ENCODE peak calls at places on chromosomes 13 and 19, in eight cellular contexts. One of them, this sample, is unnamed.

GRCh38 chr13:91574756-91575155 is 176.3 kb downstream of the GPC5 start:
- DNase-seq in psoas muscle: no peak
- DNase-seq in AG10803: no peak
- DNase-seq in H7: no peak
- DNase-seq in BE2C: no peak
- DNase-seq in MM.1S: no peak
- DNase-seq in suprapubic skin: no peak
- DNase-seq in effector memory CD4-positive, alpha-beta T cell: no peak
- DNase-seq in this sample: no peak

GRCh38 chr19:39171479-39172465 is 25.0 kb upstream of the NCCRP1 start:
- DNase-seq in psoas muscle: no peak
- DNase-seq in AG10803: no peak
- DNase-seq in H7: no peak
- DNase-seq in BE2C: peak
- DNase-seq in MM.1S: no peak
- DNase-seq in suprapubic skin: no peak
- DNase-seq in effector memory CD4-positive, alpha-beta T cell: no peak
- DNase-seq in this sample: no peak

GRCh38 chr13:29579094-29579493 is 16.4 kb downstream of the SLC7A1 start:
- DNase-seq in psoas muscle: no peak
- DNase-seq in AG10803: no peak
- DNase-seq in H7: no peak
- DNase-seq in BE2C: no peak
- DNase-seq in MM.1S: no peak
- DNase-seq in suprapubic skin: no peak
- DNase-seq in effector memory CD4-positive, alpha-beta T cell: no peak
- DNase-seq in this sample: no peak

GRCh38 chr13:25659091-25659502 is 287.3 kb downstream of the ATP8A2 start:
- DNase-seq in psoas muscle: no peak
- DNase-seq in AG10803: no peak
- DNase-seq in H7: no peak
- DNase-seq in BE2C: no peak
- DNase-seq in MM.1S: no peak
- DNase-seq in suprapubic skin: no peak
- DNase-seq in effector memory CD4-positive, alpha-beta T cell: no peak
- DNase-seq in this sample: no peak

GRCh38 chr13:64910061-64910460 is 2320.1 kb downstream of the PCDH9 start:
- DNase-seq in psoas muscle: no peak
- DNase-seq in AG10803: no peak
- DNase-seq in H7: no peak
- DNase-seq in BE2C: no peak
- DNase-seq in MM.1S: no peak
- DNase-seq in suprapubic skin: no peak
- DNase-seq in effector memory CD4-positive, alpha-beta T cell: no peak
- DNase-seq in this sample: no peak

GRCh38 chr19:41537789-41538188 is 38.2 kb upstream of the CEACAM21 start:
- DNase-seq in psoas muscle: no peak
- DNase-seq in AG10803: peak
- DNase-seq in H7: no peak
- DNase-seq in BE2C: no peak
- DNase-seq in MM.1S: no peak
- DNase-seq in suprapubic skin: no peak
- DNase-seq in effector memory CD4-positive, alpha-beta T cell: no peak
- DNase-seq in this sample: no peak

GRCh38 chr13:60329221-60329983 is 67.6 kb upstream of the TDRD3 start:
- DNase-seq in psoas muscle: no peak
- DNase-seq in AG10803: peak
- DNase-seq in H7: peak
- DNase-seq in BE2C: peak
- DNase-seq in MM.1S: peak
- DNase-seq in suprapubic skin: no peak
- DNase-seq in effector memory CD4-positive, alpha-beta T cell: no peak
- DNase-seq in this sample: peak

GRCh38 chr19:18929311-18929710 is 9.8 kb downstream of the DDX49 start:
- DNase-seq in psoas muscle: no peak
- DNase-seq in AG10803: no peak
- DNase-seq in H7: no peak
- DNase-seq in BE2C: no peak
- DNase-seq in MM.1S: no peak
- DNase-seq in suprapubic skin: no peak
- DNase-seq in effector memory CD4-positive, alpha-beta T cell: no peak
- DNase-seq in this sample: no peak

GRCh38 chr13:96200810-96201209 is 110.9 kb downstream of the HS6ST3 start:
- DNase-seq in psoas muscle: no peak
- DNase-seq in AG10803: no peak
- DNase-seq in H7: no peak
- DNase-seq in BE2C: peak
- DNase-seq in MM.1S: no peak
- DNase-seq in suprapubic skin: no peak
- DNase-seq in effector memory CD4-positive, alpha-beta T cell: no peak
- DNase-seq in this sample: no peak

GRCh38 chr13:37403776-37404497 is 194.6 kb downstream of the POSTN start:
- DNase-seq in psoas muscle: no peak
- DNase-seq in AG10803: peak
- DNase-seq in H7: no peak
- DNase-seq in BE2C: no peak
- DNase-seq in MM.1S: no peak
- DNase-seq in suprapubic skin: no peak
- DNase-seq in effector memory CD4-positive, alpha-beta T cell: no peak
- DNase-seq in this sample: no peak

GRCh38 chr19:4499318-4499717 is 19.0 kb downstream of the PLIN4 start:
- DNase-seq in psoas muscle: no peak
- DNase-seq in AG10803: no peak
- DNase-seq in H7: peak
- DNase-seq in BE2C: no peak
- DNase-seq in MM.1S: no peak
- DNase-seq in suprapubic skin: no peak
- DNase-seq in effector memory CD4-positive, alpha-beta T cell: no peak
- DNase-seq in this sample: no peak

GRCh38 chr19:53424968-53425597 is 6.7 kb upstream of the ZNF761 start:
- DNase-seq in psoas muscle: peak
- DNase-seq in AG10803: peak
- DNase-seq in H7: peak
- DNase-seq in BE2C: peak
- DNase-seq in MM.1S: no peak
- DNase-seq in suprapubic skin: peak
- DNase-seq in effector memory CD4-positive, alpha-beta T cell: peak
- DNase-seq in this sample: peak

GRCh38 chr19:50046649-50047503 is 21.1 kb downstream of the ZNF473 start:
- DNase-seq in psoas muscle: peak
- DNase-seq in AG10803: peak
- DNase-seq in H7: peak
- DNase-seq in BE2C: peak
- DNase-seq in MM.1S: no peak
- DNase-seq in suprapubic skin: peak
- DNase-seq in effector memory CD4-positive, alpha-beta T cell: peak
- DNase-seq in this sample: no peak

GRCh38 chr13:97502192-97502591 is 68.2 kb downstream of the RAP2A start:
- DNase-seq in psoas muscle: no peak
- DNase-seq in AG10803: no peak
- DNase-seq in H7: no peak
- DNase-seq in BE2C: no peak
- DNase-seq in MM.1S: no peak
- DNase-seq in suprapubic skin: no peak
- DNase-seq in effector memory CD4-positive, alpha-beta T cell: no peak
- DNase-seq in this sample: no peak

GRCh38 chr13:110680852-110681251 is 25.1 kb downstream of the CARS2 start:
- DNase-seq in psoas muscle: no peak
- DNase-seq in AG10803: no peak
- DNase-seq in H7: peak
- DNase-seq in BE2C: peak
- DNase-seq in MM.1S: peak
- DNase-seq in suprapubic skin: no peak
- DNase-seq in effector memory CD4-positive, alpha-beta T cell: no peak
- DNase-seq in this sample: no peak

GRCh38 chr19:29326849-29327840 is 114.2 kb upstream of the UQCRFS1 start:
- DNase-seq in psoas muscle: no peak
- DNase-seq in AG10803: no peak
- DNase-seq in H7: peak
- DNase-seq in BE2C: no peak
- DNase-seq in MM.1S: no peak
- DNase-seq in suprapubic skin: peak
- DNase-seq in effector memory CD4-positive, alpha-beta T cell: no peak
- DNase-seq in this sample: no peak

GRCh38 chr13:29175245-29175873 is 355.2 kb downstream of the MTUS2 start:
- DNase-seq in psoas muscle: no peak
- DNase-seq in AG10803: no peak
- DNase-seq in H7: no peak
- DNase-seq in BE2C: no peak
- DNase-seq in MM.1S: no peak
- DNase-seq in suprapubic skin: no peak
- DNase-seq in effector memory CD4-positive, alpha-beta T cell: no peak
- DNase-seq in this sample: no peak

GRCh38 chr19:42281175-42282035 is 12.4 kb downstream of the CIC start:
- DNase-seq in psoas muscle: peak
- DNase-seq in AG10803: peak
- DNase-seq in H7: peak
- DNase-seq in BE2C: peak
- DNase-seq in MM.1S: no peak
- DNase-seq in suprapubic skin: peak
- DNase-seq in effector memory CD4-positive, alpha-beta T cell: peak
- DNase-seq in this sample: no peak

GRCh38 chr13:84994582-84994981 is 804.6 kb downstream of the SLITRK6 start:
- DNase-seq in psoas muscle: no peak
- DNase-seq in AG10803: no peak
- DNase-seq in H7: no peak
- DNase-seq in BE2C: no peak
- DNase-seq in MM.1S: no peak
- DNase-seq in suprapubic skin: no peak
- DNase-seq in effector memory CD4-positive, alpha-beta T cell: no peak
- DNase-seq in this sample: no peak

GRCh38 chr19:16301999-16302694 is 22.5 kb upstream of the KLF2 start:
- DNase-seq in psoas muscle: peak
- DNase-seq in AG10803: peak
- DNase-seq in H7: peak
- DNase-seq in BE2C: no peak
- DNase-seq in MM.1S: no peak
- DNase-seq in suprapubic skin: no peak
- DNase-seq in effector memory CD4-positive, alpha-beta T cell: no peak
- DNase-seq in this sample: no peak

GRCh38 chr13:70703755-70704154 is 595.5 kb upstream of the KLHL1 start:
- DNase-seq in psoas muscle: no peak
- DNase-seq in AG10803: no peak
- DNase-seq in H7: no peak
- DNase-seq in BE2C: no peak
- DNase-seq in MM.1S: no peak
- DNase-seq in suprapubic skin: no peak
- DNase-seq in effector memory CD4-positive, alpha-beta T cell: no peak
- DNase-seq in this sample: no peak

GRCh38 chr13:109728061-109728460 is 58.3 kb downstream of the IRS2 start:
- DNase-seq in psoas muscle: no peak
- DNase-seq in AG10803: no peak
- DNase-seq in H7: no peak
- DNase-seq in BE2C: no peak
- DNase-seq in MM.1S: no peak
- DNase-seq in suprapubic skin: no peak
- DNase-seq in effector memory CD4-positive, alpha-beta T cell: no peak
- DNase-seq in this sample: no peak

GRCh38 chr13:113978741-113979481 is 5.0 kb upstream of the C13orf46 start:
- DNase-seq in psoas muscle: peak
- DNase-seq in AG10803: no peak
- DNase-seq in H7: no peak
- DNase-seq in BE2C: peak
- DNase-seq in MM.1S: no peak
- DNase-seq in suprapubic skin: peak
- DNase-seq in effector memory CD4-positive, alpha-beta T cell: no peak
- DNase-seq in this sample: no peak

DNA sequence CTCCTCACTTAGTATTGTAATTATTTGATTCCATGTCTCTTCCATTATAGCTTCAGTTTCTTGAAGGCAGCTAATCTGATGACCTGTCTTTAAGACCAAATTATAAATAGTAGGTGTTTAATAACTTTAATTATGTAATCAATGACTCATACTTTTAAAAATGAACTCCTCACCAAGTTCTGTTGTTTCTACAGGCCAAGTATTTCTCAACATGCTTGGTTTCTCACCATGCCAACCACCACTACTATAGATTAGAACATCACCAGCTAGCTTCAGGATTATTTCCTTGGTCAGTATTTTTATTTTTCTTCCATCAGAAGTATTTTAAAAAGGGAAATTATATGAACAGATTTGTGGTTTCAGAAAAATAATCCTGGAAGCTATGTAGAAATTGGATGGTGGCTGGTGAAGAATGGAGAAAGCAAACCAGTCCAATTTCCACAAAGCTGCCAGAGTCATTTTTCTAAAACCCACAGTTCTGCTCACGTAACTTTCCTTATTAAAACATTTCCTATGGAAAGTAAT is 237.7 kb upstream of the DACH1 start:
- DNase-seq in psoas muscle: no peak
- DNase-seq in AG10803: peak
- DNase-seq in H7: no peak
- DNase-seq in BE2C: no peak
- DNase-seq in MM.1S: no peak
- DNase-seq in suprapubic skin: no peak
- DNase-seq in effector memory CD4-positive, alpha-beta T cell: no peak
- DNase-seq in this sample: no peak
- H3K4me3 ChIP-seq in psoas muscle: no peak
- H3K4me3 ChIP-seq in AG10803: no peak
- H3K4me3 ChIP-seq in H7: no peak
- H3K4me3 ChIP-seq in BE2C: no peak
- H3K4me3 ChIP-seq in MM.1S: no peak
- H3K4me3 ChIP-seq in suprapubic skin: no peak
- H3K4me3 ChIP-seq in effector memory CD4-positive, alpha-beta T cell: no peak
- H3K4me3 ChIP-seq in this sample: no peak

DNA sequence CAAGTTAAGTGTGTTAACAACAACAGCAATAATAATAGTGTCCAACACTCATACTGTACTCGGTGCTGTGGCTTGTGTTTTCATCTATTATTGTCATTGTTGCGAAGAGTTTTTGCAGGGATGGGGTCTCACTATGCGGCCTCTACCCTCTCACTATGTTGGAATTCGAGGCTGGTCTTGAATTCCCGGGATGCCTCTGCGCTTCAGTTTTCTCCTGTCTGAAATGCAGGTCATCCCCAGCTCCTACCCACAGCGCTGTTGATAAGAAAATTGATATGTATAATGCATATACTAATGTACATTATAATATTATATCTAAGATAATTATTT is 4.9 kb upstream of the SBK3 start:
- DNase-seq in psoas muscle: no peak
- DNase-seq in AG10803: no peak
- DNase-seq in H7: peak
- DNase-seq in BE2C: no peak
- DNase-seq in MM.1S: no peak
- DNase-seq in suprapubic skin: no peak
- DNase-seq in effector memory CD4-positive, alpha-beta T cell: no peak
- DNase-seq in this sample: no peak
- H3K4me3 ChIP-seq in psoas muscle: peak
- H3K4me3 ChIP-seq in AG10803: no peak
- H3K4me3 ChIP-seq in H7: peak
- H3K4me3 ChIP-seq in BE2C: peak
- H3K4me3 ChIP-seq in MM.1S: no peak
- H3K4me3 ChIP-seq in suprapubic skin: no peak
- H3K4me3 ChIP-seq in effector memory CD4-positive, alpha-beta T cell: no peak
- H3K4me3 ChIP-seq in this sample: no peak

GRCh38 chr13:32033744-32034143 is 2.2 kb downstream of the FRY start:
- DNase-seq in psoas muscle: no peak
- DNase-seq in AG10803: peak
- DNase-seq in H7: no peak
- DNase-seq in BE2C: no peak
- DNase-seq in MM.1S: no peak
- DNase-seq in suprapubic skin: no peak
- DNase-seq in effector memory CD4-positive, alpha-beta T cell: no peak
- DNase-seq in this sample: no peak
- H3K4me3 ChIP-seq in psoas muscle: no peak
- H3K4me3 ChIP-seq in AG10803: no peak
- H3K4me3 ChIP-seq in H7: no peak
- H3K4me3 ChIP-seq in BE2C: no peak
- H3K4me3 ChIP-seq in MM.1S: no peak
- H3K4me3 ChIP-seq in suprapubic skin: no peak
- H3K4me3 ChIP-seq in effector memory CD4-positive, alpha-beta T cell: no peak
- H3K4me3 ChIP-seq in this sample: no peak

GRCh38 chr13:73765651-73766384 is 368.4 kb downstream of the KLF12 start:
- DNase-seq in psoas muscle: peak
- DNase-seq in AG10803: peak
- DNase-seq in H7: peak
- DNase-seq in BE2C: peak
- DNase-seq in MM.1S: no peak
- DNase-seq in suprapubic skin: no peak
- DNase-seq in effector memory CD4-positive, alpha-beta T cell: peak
- DNase-seq in this sample: peak
- H3K4me3 ChIP-seq in psoas muscle: peak
- H3K4me3 ChIP-seq in AG10803: no peak
- H3K4me3 ChIP-seq in H7: no peak
- H3K4me3 ChIP-seq in BE2C: peak
- H3K4me3 ChIP-seq in MM.1S: no peak
- H3K4me3 ChIP-seq in suprapubic skin: peak
- H3K4me3 ChIP-seq in effector memory CD4-positive, alpha-beta T cell: peak
- H3K4me3 ChIP-seq in this sample: peak